ENCODE peak calls at places on chromosomes 1 and 21, in five cellular contexts. Q is HCT116, N is SK-N-SH, B is GM12878, F is H1. K is an unnamed sample.
A peak's percentile ranks its signal among the peaks of the same experiment; 100 is the strongest.

GRCh38 chr1:231806623-231807470 is 180.3 kb downstream of the DISC1 start:
- DNase-seq in B (no peak), Q (peak; percentile 36), N (peak; percentile 58), F (peak; percentile 79), K (peak; percentile 49)

GRCh38 chr1:117674521-117675400 is 68.9 kb downstream of the TENT5C start:
- DNase-seq in F (no peak), N (no peak), B (no peak), Q (no peak), K (peak; percentile 55)

GRCh38 chr1:54604572-54605370 is 18.6 kb downstream of the FAM151A start:
- DNase-seq in Q (no peak), B (peak; percentile 17), N (no peak), F (no peak), K (no peak)

GRCh38 chr1:200681231-200681630 is 11.5 kb upstream of the DDX59 start:
- DNase-seq in B (no peak), N (no peak), F (no peak), Q (no peak), K (no peak)

GRCh38 chr1:24995661-24996060 is 65.6 kb upstream of the RUNX3 start:
- DNase-seq in F (no peak), B (no peak), Q (no peak), N (no peak), K (no peak)

GRCh38 chr1:53583021-53583902 is 124.1 kb downstream of the DMRTB1 start:
- DNase-seq in Q (no peak), B (no peak), N (no peak), F (no peak), K (no peak)

GRCh38 chr1:23619299-23620188 is 60.2 kb upstream of the ID3 start:
- DNase-seq in N (peak; percentile 78), Q (no peak), F (peak; percentile 72), B (no peak), K (peak; percentile 40)

GRCh38 chr1:227343727-227344551 is 25.6 kb upstream of the CDC42BPA start:
- DNase-seq in N (no peak), B (no peak), Q (no peak), F (no peak), K (no peak)

GRCh38 chr1:7783178-7783711 is 846 bp upstream of the PER3 start:
- DNase-seq in N (no peak), B (no peak), Q (no peak), F (peak; percentile 82), K (peak; percentile 88)

GRCh38 chr21:33931799-33932390 is 16.3 kb upstream of the ATP5PO start:
- DNase-seq in Q (no peak), B (no peak), N (no peak), F (no peak), K (peak; percentile 44)

GRCh38 chr1:181161170-181161870 is 72.8 kb downstream of the IER5 start:
- DNase-seq in F (no peak), Q (no peak), B (no peak), N (no peak), K (no peak)

GRCh38 chr1:152374451-152374850 is 14.6 kb upstream of the FLG2 start:
- DNase-seq in B (no peak), N (no peak), Q (no peak), F (no peak), K (no peak)

GRCh38 chr1:156126701-156127534 is 12.4 kb downstream of the LMNA start:
- DNase-seq in N (no peak), Q (peak; percentile 70), B (peak; percentile 86), F (no peak), K (peak; percentile 57)

GRCh38 chr1:94096797-94097549 is 24.0 kb downstream of the ABCA4 start:
- DNase-seq in Q (no peak), B (no peak), F (no peak), N (no peak), K (no peak)

GRCh38 chr1:222073307-222073995 is 331.6 kb upstream of the DUSP10 start:
- DNase-seq in F (no peak), Q (no peak), N (no peak), B (no peak), K (no peak)

GRCh38 chr1:202852163-202852904 is 36.6 kb downstream of the RABIF start:
- DNase-seq in F (peak; percentile 70), B (no peak), N (peak; percentile 67), Q (peak; percentile 70), K (peak; percentile 86)

GRCh38 chr1:19765623-19766022 is 34.1 kb downstream of the TMCO4 start:
- DNase-seq in Q (peak; percentile 54), B (no peak), F (no peak), N (no peak), K (peak; percentile 30)

GRCh38 chr1:243434594-243434993 is 178.8 kb downstream of the SDCCAG8 start:
- DNase-seq in F (no peak), B (no peak), N (no peak), Q (no peak), K (no peak)

GRCh38 chr21:38240121-38240520 is 16.7 kb upstream of the KCNJ15 start:
- DNase-seq in F (no peak), B (no peak), Q (no peak), N (no peak), K (no peak)

GRCh38 chr1:235266325-235266724 is 61.7 kb downstream of the ARID4B start:
- DNase-seq in N (peak; percentile 34), B (no peak), Q (no peak), F (no peak), K (no peak)

GRCh38 chr1:47674189-47674588 is 236.3 kb downstream of the FOXD2 start:
- DNase-seq in F (no peak), B (no peak), N (no peak), Q (no peak), K (no peak)

GRCh38 chr1:42482635-42483153 is 19.6 kb downstream of the CCDC30 start:
- DNase-seq in B (no peak), Q (no peak), N (no peak), F (no peak), K (no peak)

GRCh38 chr1:109808703-109809102 is 45.0 kb upstream of the EPS8L3 start:
- DNase-seq in B (no peak), N (no peak), F (no peak), Q (no peak), K (no peak)
- H3K9ac ChIP-seq in B (no peak overlapping the region), N (no peak overlapping the region), F (no peak overlapping the region), Q (no peak overlapping the region), K (no peak overlapping the region)

GRCh38 chr1:14972107-14972506 is 181.4 kb upstream of the TMEM51 start:
- DNase-seq in Q (no peak), N (no peak), F (no peak), B (no peak), K (no peak)

GRCh38 chr1:14970799-14971141 is 182.8 kb upstream of the TMEM51 start:
- DNase-seq in Q (no peak), F (no peak), B (no peak), N (no peak), K (no peak)

GRCh38 chr1:14969006-14969405 is 184.5 kb upstream of the TMEM51 start:
- DNase-seq in N (no peak), Q (no peak), F (no peak), B (no peak), K (no peak)

GRCh38 chr1:14971201-14971600 is 182.3 kb upstream of the TMEM51 start:
- DNase-seq in Q (no peak), N (no peak), B (no peak), F (no peak), K (no peak)

DNA sequence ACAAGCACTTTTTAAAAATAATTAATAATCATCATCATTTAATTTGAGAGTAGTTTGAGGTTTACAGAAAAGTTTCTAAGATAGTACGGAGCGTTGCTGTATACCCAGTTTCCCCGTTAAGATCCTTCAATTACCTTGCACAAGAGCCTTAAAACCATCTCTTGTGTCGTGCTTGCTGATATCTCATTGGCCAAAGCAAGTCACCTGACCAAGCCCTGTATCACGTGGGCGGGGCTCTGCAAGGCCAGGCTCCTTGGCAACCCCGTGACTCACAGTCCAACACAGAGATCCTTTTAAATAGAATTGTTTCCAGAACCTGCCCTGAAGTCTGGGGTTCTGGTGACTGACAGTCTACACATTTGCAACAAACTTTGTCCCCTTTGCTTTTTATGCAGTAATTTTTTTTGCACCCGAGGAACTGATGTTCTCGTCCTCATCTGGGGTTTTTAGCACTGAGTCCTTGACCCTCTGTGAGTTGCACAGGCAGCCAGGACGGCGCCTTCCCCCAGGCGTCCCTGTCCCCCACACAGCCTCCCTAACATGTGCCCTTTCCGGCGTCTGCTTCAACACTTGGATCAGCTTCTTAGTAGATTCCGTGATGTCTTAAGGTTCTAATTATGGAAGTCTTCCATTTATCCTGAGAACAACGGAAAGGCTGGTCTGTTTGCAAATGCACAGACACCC is 183.3 kb upstream of the TMEM51 start:
- DNase-seq in N (peak; percentile 69), Q (peak; percentile 76), F (no peak), B (no peak), K (peak; percentile 96)
- TF ChIP-seq SIN3A in N (no peak), Q (no peak), F (no peak), B (no peak), K (no peak)

DNA sequence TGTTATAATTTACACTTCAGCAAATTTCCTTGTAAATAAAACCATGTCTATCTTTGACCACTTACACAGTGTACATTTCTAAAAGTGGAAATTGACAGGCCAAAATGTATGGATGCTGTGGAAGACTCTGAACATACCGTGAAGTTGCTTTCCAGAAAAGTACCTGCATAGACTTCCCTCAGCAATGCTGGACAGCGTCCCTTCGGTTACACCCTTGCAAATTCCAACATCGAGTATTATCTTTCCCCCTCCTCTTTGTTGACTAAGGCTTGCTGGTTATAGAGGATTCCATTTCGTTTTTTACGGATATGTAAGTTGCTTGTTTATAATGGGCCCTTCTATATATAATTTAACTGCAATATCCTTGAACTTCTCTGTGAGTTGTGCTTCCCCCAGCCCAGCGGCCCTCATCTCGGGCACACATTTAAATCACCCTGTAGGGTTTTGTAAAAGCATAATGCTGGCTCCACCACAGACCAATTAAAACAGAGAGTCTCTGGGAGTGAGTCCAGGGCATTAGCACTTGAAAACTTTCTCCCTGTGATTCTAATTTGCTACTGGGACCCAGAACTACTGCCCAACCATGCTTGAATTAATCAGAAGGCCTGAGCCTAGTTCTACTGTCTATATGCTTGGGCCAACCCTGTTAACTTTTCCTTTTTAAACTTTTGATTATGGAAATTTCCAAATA is 230.3 kb downstream of the GRIK3 start:
- DNase-seq in B (no peak), Q (no peak), F (no peak), N (no peak), K (no peak)
- H3K9ac ChIP-seq in B (no peak overlapping the region), Q (no peak overlapping the region), F (no peak overlapping the region), N (no peak overlapping the region), K (no peak overlapping the region)

GRCh38 chr1:198113302-198113701 is 43.5 kb upstream of the NEK7 start:
- DNase-seq in B (no peak), Q (no peak), N (no peak), F (no peak), K (no peak)
- TF ChIP-seq SIN3A in B (no peak), Q (no peak), N (no peak), F (no peak), K (no peak)

K was measured in K562.